ENCODE peak calls at places on chromosomes 11 and 22, in seven cellular contexts. One of them, this sample, is unnamed.

GRCh38 chr11:73154178-73154577 is 12.1 kb upstream of the FCHSD2 start:
- DNase-seq in NCI-H2029 treated with DMSO at 0.1 percent for 48 hours: no peak
- DNase-seq in EL: no peak
- DNase-seq in neural crest cell: no peak
- DNase-seq in AG04450: no peak
- DNase-seq in stimulated activated CD4-positive, alpha-beta T cell treated with anti-CD3 and anti-CD28 coated beads, Interleukin-1b, Interleukin-23, amount 100 ng/mL, for 24 hours: no peak
- DNase-seq in SHP77: no peak
- DNase-seq in this sample: no peak

GRCh38 chr22:25068701-25069100 is 116.2 kb downstream of the KIAA1671 start:
- DNase-seq in NCI-H2029 treated with DMSO at 0.1 percent for 48 hours: no peak
- DNase-seq in EL: no peak
- DNase-seq in neural crest cell: no peak
- DNase-seq in AG04450: no peak
- DNase-seq in stimulated activated CD4-positive, alpha-beta T cell treated with anti-CD3 and anti-CD28 coated beads, Interleukin-1b, Interleukin-23, amount 100 ng/mL, for 24 hours: no peak
- DNase-seq in SHP77: peak
- DNase-seq in this sample: no peak

GRCh38 chr11:35618497-35619029 is 303 bp downstream of the FJX1 start:
- DNase-seq in NCI-H2029 treated with DMSO at 0.1 percent for 48 hours: no peak
- DNase-seq in EL: no peak
- DNase-seq in neural crest cell: no peak
- DNase-seq in AG04450: no peak
- DNase-seq in stimulated activated CD4-positive, alpha-beta T cell treated with anti-CD3 and anti-CD28 coated beads, Interleukin-1b, Interleukin-23, amount 100 ng/mL, for 24 hours: no peak
- DNase-seq in SHP77: no peak
- DNase-seq in this sample: no peak

GRCh38 chr11:64863381-64864060 is 14.9 kb downstream of the EHD1 start:
- DNase-seq in NCI-H2029 treated with DMSO at 0.1 percent for 48 hours: no peak
- DNase-seq in EL: no peak
- DNase-seq in neural crest cell: no peak
- DNase-seq in AG04450: no peak
- DNase-seq in stimulated activated CD4-positive, alpha-beta T cell treated with anti-CD3 and anti-CD28 coated beads, Interleukin-1b, Interleukin-23, amount 100 ng/mL, for 24 hours: no peak
- DNase-seq in SHP77: no peak
- DNase-seq in this sample: no peak

GRCh38 chr11:67732045-67732787 is 57.8 kb upstream of the ALDH3B2 start:
- DNase-seq in NCI-H2029 treated with DMSO at 0.1 percent for 48 hours: no peak
- DNase-seq in EL: peak
- DNase-seq in neural crest cell: no peak
- DNase-seq in AG04450: no peak
- DNase-seq in stimulated activated CD4-positive, alpha-beta T cell treated with anti-CD3 and anti-CD28 coated beads, Interleukin-1b, Interleukin-23, amount 100 ng/mL, for 24 hours: peak
- DNase-seq in SHP77: no peak
- DNase-seq in this sample: no peak

GRCh38 chr11:122215244-122215992 is 99.4 kb upstream of the BLID start:
- DNase-seq in NCI-H2029 treated with DMSO at 0.1 percent for 48 hours: no peak
- DNase-seq in EL: peak
- DNase-seq in neural crest cell: peak
- DNase-seq in AG04450: peak
- DNase-seq in stimulated activated CD4-positive, alpha-beta T cell treated with anti-CD3 and anti-CD28 coated beads, Interleukin-1b, Interleukin-23, amount 100 ng/mL, for 24 hours: no peak
- DNase-seq in SHP77: no peak
- DNase-seq in this sample: peak

GRCh38 chr22:39353346-39353745 is 3.6 kb downstream of the SYNGR1 start:
- DNase-seq in NCI-H2029 treated with DMSO at 0.1 percent for 48 hours: no peak
- DNase-seq in EL: no peak
- DNase-seq in neural crest cell: no peak
- DNase-seq in AG04450: no peak
- DNase-seq in stimulated activated CD4-positive, alpha-beta T cell treated with anti-CD3 and anti-CD28 coated beads, Interleukin-1b, Interleukin-23, amount 100 ng/mL, for 24 hours: no peak
- DNase-seq in SHP77: no peak
- DNase-seq in this sample: no peak

GRCh38 chr11:13335319-13335718 is 57.7 kb downstream of the BMAL1 start:
- DNase-seq in NCI-H2029 treated with DMSO at 0.1 percent for 48 hours: peak
- DNase-seq in EL: peak
- DNase-seq in neural crest cell: peak
- DNase-seq in AG04450: no peak
- DNase-seq in stimulated activated CD4-positive, alpha-beta T cell treated with anti-CD3 and anti-CD28 coated beads, Interleukin-1b, Interleukin-23, amount 100 ng/mL, for 24 hours: peak
- DNase-seq in SHP77: no peak
- DNase-seq in this sample: no peak

GRCh38 chr11:124748481-124749338 is 3.3 kb downstream of the VSIG2 start:
- DNase-seq in NCI-H2029 treated with DMSO at 0.1 percent for 48 hours: no peak
- DNase-seq in EL: peak
- DNase-seq in neural crest cell: no peak
- DNase-seq in AG04450: no peak
- DNase-seq in stimulated activated CD4-positive, alpha-beta T cell treated with anti-CD3 and anti-CD28 coated beads, Interleukin-1b, Interleukin-23, amount 100 ng/mL, for 24 hours: no peak
- DNase-seq in SHP77: no peak
- DNase-seq in this sample: no peak

GRCh38 chr11:75639752-75640151 is 29.1 kb downstream of the MAP6 start:
- DNase-seq in NCI-H2029 treated with DMSO at 0.1 percent for 48 hours: peak
- DNase-seq in EL: peak
- DNase-seq in neural crest cell: peak
- DNase-seq in AG04450: no peak
- DNase-seq in stimulated activated CD4-positive, alpha-beta T cell treated with anti-CD3 and anti-CD28 coated beads, Interleukin-1b, Interleukin-23, amount 100 ng/mL, for 24 hours: no peak
- DNase-seq in SHP77: peak
- DNase-seq in this sample: no peak

GRCh38 chr11:29300441-29300840 is 716.4 kb downstream of the KCNA4 start:
- DNase-seq in NCI-H2029 treated with DMSO at 0.1 percent for 48 hours: no peak
- DNase-seq in EL: peak
- DNase-seq in neural crest cell: no peak
- DNase-seq in AG04450: peak
- DNase-seq in stimulated activated CD4-positive, alpha-beta T cell treated with anti-CD3 and anti-CD28 coated beads, Interleukin-1b, Interleukin-23, amount 100 ng/mL, for 24 hours: no peak
- DNase-seq in SHP77: no peak
- DNase-seq in this sample: peak

GRCh38 chr11:12539570-12539969 is 134.7 kb upstream of the TEAD1 start:
- DNase-seq in NCI-H2029 treated with DMSO at 0.1 percent for 48 hours: no peak
- DNase-seq in EL: peak
- DNase-seq in neural crest cell: no peak
- DNase-seq in AG04450: peak
- DNase-seq in stimulated activated CD4-positive, alpha-beta T cell treated with anti-CD3 and anti-CD28 coated beads, Interleukin-1b, Interleukin-23, amount 100 ng/mL, for 24 hours: no peak
- DNase-seq in SHP77: no peak
- DNase-seq in this sample: peak

GRCh38 chr11:129048911-129049310 is 106.2 kb upstream of the TP53AIP1 start:
- DNase-seq in NCI-H2029 treated with DMSO at 0.1 percent for 48 hours: no peak
- DNase-seq in EL: no peak
- DNase-seq in neural crest cell: no peak
- DNase-seq in AG04450: no peak
- DNase-seq in stimulated activated CD4-positive, alpha-beta T cell treated with anti-CD3 and anti-CD28 coated beads, Interleukin-1b, Interleukin-23, amount 100 ng/mL, for 24 hours: no peak
- DNase-seq in SHP77: no peak
- DNase-seq in this sample: no peak

GRCh38 chr11:33692013-33692504 is 8.6 kb downstream of the C11orf91 start:
- DNase-seq in NCI-H2029 treated with DMSO at 0.1 percent for 48 hours: peak
- DNase-seq in EL: peak
- DNase-seq in neural crest cell: no peak
- DNase-seq in AG04450: peak
- DNase-seq in stimulated activated CD4-positive, alpha-beta T cell treated with anti-CD3 and anti-CD28 coated beads, Interleukin-1b, Interleukin-23, amount 100 ng/mL, for 24 hours: no peak
- DNase-seq in SHP77: no peak
- DNase-seq in this sample: peak

GRCh38 chr11:105201166-105201565 is 61.6 kb upstream of the CARD18 start:
- DNase-seq in NCI-H2029 treated with DMSO at 0.1 percent for 48 hours: no peak
- DNase-seq in EL: no peak
- DNase-seq in neural crest cell: no peak
- DNase-seq in AG04450: no peak
- DNase-seq in stimulated activated CD4-positive, alpha-beta T cell treated with anti-CD3 and anti-CD28 coated beads, Interleukin-1b, Interleukin-23, amount 100 ng/mL, for 24 hours: no peak
- DNase-seq in SHP77: no peak
- DNase-seq in this sample: no peak

GRCh38 chr11:70201876-70202861 is 927 bp upstream of the FADD start:
- DNase-seq in NCI-H2029 treated with DMSO at 0.1 percent for 48 hours: no peak
- DNase-seq in EL: no peak
- DNase-seq in neural crest cell: no peak
- DNase-seq in AG04450: no peak
- DNase-seq in stimulated activated CD4-positive, alpha-beta T cell treated with anti-CD3 and anti-CD28 coated beads, Interleukin-1b, Interleukin-23, amount 100 ng/mL, for 24 hours: no peak
- DNase-seq in SHP77: no peak
- DNase-seq in this sample: no peak

GRCh38 chr11:102360681-102361080 is 13.7 kb downstream of the BIRC2 start:
- DNase-seq in NCI-H2029 treated with DMSO at 0.1 percent for 48 hours: no peak
- DNase-seq in EL: no peak
- DNase-seq in neural crest cell: no peak
- DNase-seq in AG04450: no peak
- DNase-seq in stimulated activated CD4-positive, alpha-beta T cell treated with anti-CD3 and anti-CD28 coated beads, Interleukin-1b, Interleukin-23, amount 100 ng/mL, for 24 hours: no peak
- DNase-seq in SHP77: no peak
- DNase-seq in this sample: no peak

GRCh38 chr11:102120006-102120405 is 9.8 kb downstream of the YAP1 start:
- DNase-seq in NCI-H2029 treated with DMSO at 0.1 percent for 48 hours: no peak
- DNase-seq in EL: peak
- DNase-seq in neural crest cell: no peak
- DNase-seq in AG04450: no peak
- DNase-seq in stimulated activated CD4-positive, alpha-beta T cell treated with anti-CD3 and anti-CD28 coated beads, Interleukin-1b, Interleukin-23, amount 100 ng/mL, for 24 hours: no peak
- DNase-seq in SHP77: no peak
- DNase-seq in this sample: no peak

This sample was measured in non-pigmented ciliary epithelial cell.